ENCODE peak calls at places on chromosomes 11 and 22, in nine cellular contexts. W, X, U, S, Y, N, B, E and P are unnamed samples.

GRCh38 chr22:43521716-43522115 is 109.9 kb downstream of the MPPED1 start:
- DNase-seq in W (no peak), X (no peak), U (no peak), S (no peak), Y (no peak), N (no peak), B (no peak), E (no peak), P (no peak)

GRCh38 chr11:85394288-85394687 is 232.9 kb downstream of the DLG2 start:
- DNase-seq in W (no peak), X (no peak), U (no peak), S (no peak), Y (no peak), N (no peak), B (no peak), E (no peak), P (no peak)

GRCh38 chr11:105236631-105237030 is 97.1 kb upstream of the CARD18 start:
- DNase-seq in W (no peak), X (peak; percentile 39), U (no peak), S (no peak), Y (no peak), N (no peak), B (no peak), E (no peak), P (no peak)

GRCh38 chr11:129013737-129014475 is 71.2 kb upstream of the TP53AIP1 start:
- DNase-seq in W (no peak), X (no peak), U (no peak), S (no peak), Y (no peak), N (no peak), B (no peak), E (no peak), P (no peak)

GRCh38 chr11:69489031-69489745 is 7.7 kb downstream of the LINC01488 start:
- DNase-seq in W (no peak), X (no peak), U (no peak), S (no peak), Y (no peak), N (no peak), B (peak; percentile 45), E (no peak), P (peak; percentile 57)

GRCh38 chr11:61019818-61020405 is 48.4 kb downstream of the CD6 start:
- DNase-seq in W (no peak), X (no peak), U (no peak), S (no peak), Y (no peak), N (no peak), B (no peak), E (no peak), P (no peak)

GRCh38 chr22:49997221-49997599 is 15.4 kb downstream of the IL17REL start:
- DNase-seq in W (no peak), X (no peak), U (no peak), S (no peak), Y (no peak), N (peak; percentile 60), B (no peak), E (no peak), P (no peak)

GRCh38 chr11:130076774-130077481 is 7.2 kb downstream of the APLP2 start:
- DNase-seq in W (no peak), X (no peak), U (no peak), S (no peak), Y (no peak), N (no peak), B (no peak), E (no peak), P (no peak)

GRCh38 chr11:72569966-72570892 is 104.0 kb downstream of the PDE2A start:
- DNase-seq in W (no peak), X (peak; percentile 91), U (no peak), S (no peak), Y (no peak), N (no peak), B (no peak), E (no peak), P (no peak)

GRCh38 chr11:66951135-66951534 is 7.0 kb downstream of the PC start:
- DNase-seq in W (no peak), X (no peak), U (no peak), S (no peak), Y (no peak), N (no peak), B (no peak), E (no peak), P (peak; percentile 53)

GRCh38 chr11:83835423-83835822 is 549.3 kb upstream of the CCDC90B start:
- DNase-seq in W (no peak), X (no peak), U (no peak), S (no peak), Y (no peak), N (no peak), B (no peak), E (no peak), P (no peak)

GRCh38 chr11:15692739-15693138 is 578.0 kb downstream of the INSC start:
- DNase-seq in W (no peak), X (no peak), U (no peak), S (no peak), Y (no peak), N (no peak), B (no peak), E (no peak), P (no peak)

GRCh38 chr11:20112291-20113146 is 47.8 kb downstream of the DBX1 start:
- DNase-seq in W (no peak), X (peak; percentile 94), U (no peak), S (no peak), Y (no peak), N (peak; percentile 91), B (peak; percentile 21), E (peak; percentile 9), P (peak; percentile 58)

GRCh38 chr11:73795925-73796632 is 8.4 kb downstream of the MRPL48 start:
- DNase-seq in W (peak; percentile 21), X (no peak), U (no peak), S (no peak), Y (no peak), N (no peak), B (peak; percentile 15), E (no peak), P (peak; percentile 49)

GRCh38 chr11:31821235-31821764 is 10.2 kb upstream of the PAX6 start:
- DNase-seq in W (no peak), X (no peak), U (no peak), S (no peak), Y (no peak), N (no peak), B (no peak), E (no peak), P (no peak)

GRCh38 chr22:35231585-35232084 is 25.7 kb upstream of the HMGXB4 start:
- DNase-seq in W (peak; percentile 80), X (peak; percentile 77), U (peak; percentile 41), S (peak; percentile 49), Y (peak; percentile 43), N (no peak), B (peak; percentile 50), E (peak; percentile 74), P (peak; percentile 87)

GRCh38 chr22:50105529-50106100 is 15.8 kb downstream of the MOV10L1 start:
- DNase-seq in W (no peak), X (peak; percentile 69), U (no peak), S (no peak), Y (no peak), N (no peak), B (no peak), E (peak; percentile 10), P (no peak)

GRCh38 chr11:119459293-119459976 is 36.5 kb upstream of the THY1 start:
- DNase-seq in W (no peak), X (no peak), U (no peak), S (no peak), Y (no peak), N (no peak), B (no peak), E (no peak), P (no peak)

GRCh38 chr11:8225589-8226036 is 38.1 kb downstream of the LMO1 start:
- DNase-seq in W (peak; percentile 94), X (peak; percentile 71), U (peak; percentile 67), S (peak; percentile 23), Y (peak; percentile 56), N (peak; percentile 83), B (peak; percentile 79), E (peak; percentile 66), P (peak; percentile 95)

GRCh38 chr11:134511255-134511654 is 99.2 kb upstream of the B3GAT1 start:
- DNase-seq in W (no peak), X (no peak), U (peak; percentile 2), S (no peak), Y (no peak), N (peak; percentile 25), B (no peak), E (no peak), P (no peak)

GRCh38 chr22:31080164-31080847 is 812 bp upstream of the SMTN start:
- DNase-seq in W (no peak), X (no peak), U (no peak), S (no peak), Y (no peak), N (no peak), B (no peak), E (no peak), P (no peak)

GRCh38 chr11:293293-293851 is 4.4 kb downstream of the PGGHG start:
- DNase-seq in W (no peak), X (no peak), U (no peak), S (no peak), Y (no peak), N (peak; percentile 61), B (no peak), E (no peak), P (no peak)